ENCODE peak calls at places on chromosome 7, in five cellular contexts. One of them, this sample, is unnamed.

GRCh38 chr7:132206594-132206993 is 369.7 kb downstream of the PLXNA4 start:
- DNase-seq in sciatic nerve: no peak
- DNase-seq in nucleus accumbens: no peak
- DNase-seq in COR-L47: no peak
- DNase-seq in BE2C: peak
- DNase-seq in this sample: no peak

GRCh38 chr7:4436936-4437335 is 245.2 kb upstream of the FOXK1 start:
- DNase-seq in COR-L47: no peak
- DNase-seq in sciatic nerve: no peak
- DNase-seq in BE2C: no peak
- DNase-seq in nucleus accumbens: no peak
- DNase-seq in this sample: no peak

GRCh38 chr7:134890246-134891240 is 95.8 kb upstream of the AGBL3 start:
- DNase-seq in sciatic nerve: peak
- DNase-seq in nucleus accumbens: peak
- DNase-seq in BE2C: peak
- DNase-seq in COR-L47: peak
- DNase-seq in this sample: peak

GRCh38 chr7:158809596-158809995 is 19.7 kb downstream of the ESYT2 start:
- DNase-seq in nucleus accumbens: no peak
- DNase-seq in BE2C: no peak
- DNase-seq in sciatic nerve: no peak
- DNase-seq in COR-L47: no peak
- DNase-seq in this sample: no peak

GRCh38 chr7:135164357-135165021 is 6.0 kb downstream of the CYREN start:
- DNase-seq in COR-L47: no peak
- DNase-seq in BE2C: no peak
- DNase-seq in sciatic nerve: no peak
- DNase-seq in nucleus accumbens: no peak
- DNase-seq in this sample: no peak

GRCh38 chr7:150420987-150421674 is 29.3 kb upstream of the GIMAP8 start:
- DNase-seq in COR-L47: peak
- DNase-seq in BE2C: peak
- DNase-seq in nucleus accumbens: peak
- DNase-seq in sciatic nerve: peak
- DNase-seq in this sample: peak

GRCh38 chr7:120996333-120996982 is 7.9 kb downstream of the CPED1 start:
- DNase-seq in COR-L47: peak
- DNase-seq in BE2C: no peak
- DNase-seq in nucleus accumbens: no peak
- DNase-seq in sciatic nerve: peak
- DNase-seq in this sample: peak

GRCh38 chr7:100066953-100067352 is 14.6 kb downstream of the ZNF3 start:
- DNase-seq in COR-L47: no peak
- DNase-seq in sciatic nerve: no peak
- DNase-seq in nucleus accumbens: no peak
- DNase-seq in BE2C: no peak
- DNase-seq in this sample: no peak

GRCh38 chr7:5553298-5553877 is 129.8 kb upstream of the TNRC18 start:
- DNase-seq in BE2C: no peak
- DNase-seq in nucleus accumbens: no peak
- DNase-seq in COR-L47: no peak
- DNase-seq in sciatic nerve: no peak
- DNase-seq in this sample: no peak

GRCh38 chr7:99997545-99998137 is 17.8 kb upstream of the ZKSCAN1 start:
- DNase-seq in nucleus accumbens: peak
- DNase-seq in sciatic nerve: peak
- DNase-seq in BE2C: peak
- DNase-seq in COR-L47: no peak
- DNase-seq in this sample: peak

GRCh38 chr7:88927-89921 is 103.1 kb upstream of the FAM20C start:
- DNase-seq in sciatic nerve: peak
- DNase-seq in COR-L47: no peak
- DNase-seq in nucleus accumbens: no peak
- DNase-seq in BE2C: no peak
- DNase-seq in this sample: no peak

GRCh38 chr7:151565541-151565940 is 45.8 kb upstream of the RHEB start:
- DNase-seq in nucleus accumbens: no peak
- DNase-seq in BE2C: no peak
- DNase-seq in COR-L47: no peak
- DNase-seq in sciatic nerve: no peak
- DNase-seq in this sample: no peak

GRCh38 chr7:100221767-100222444 is 2.2 kb downstream of the PVRIG start:
- DNase-seq in sciatic nerve: no peak
- DNase-seq in BE2C: no peak
- DNase-seq in COR-L47: no peak
- DNase-seq in nucleus accumbens: no peak
- DNase-seq in this sample: no peak

GRCh38 chr7:107563072-107563760 is 504 bp downstream of the COG5 start:
- DNase-seq in sciatic nerve: no peak
- DNase-seq in nucleus accumbens: no peak
- DNase-seq in COR-L47: peak
- DNase-seq in BE2C: no peak
- DNase-seq in this sample: no peak

GRCh38 chr7:131159961-131160361 is 167.7 kb upstream of the MKLN1 start:
- DNase-seq in nucleus accumbens: no peak
- DNase-seq in sciatic nerve: no peak
- DNase-seq in COR-L47: no peak
- DNase-seq in BE2C: no peak
- DNase-seq in this sample: no peak

GRCh38 chr7:24882989-24883631 is 96.9 kb downstream of the OSBPL3 start:
- DNase-seq in COR-L47: no peak
- DNase-seq in sciatic nerve: no peak
- DNase-seq in BE2C: peak
- DNase-seq in nucleus accumbens: no peak
- DNase-seq in this sample: no peak

GRCh38 chr7:47536705-47537611 is 45.0 kb downstream of the TNS3 start:
- DNase-seq in nucleus accumbens: no peak
- DNase-seq in BE2C: peak
- DNase-seq in sciatic nerve: peak
- DNase-seq in COR-L47: no peak
- DNase-seq in this sample: no peak

GRCh38 chr7:82821037-82821436 is 341.6 kb downstream of the PCLO start:
- DNase-seq in nucleus accumbens: no peak
- DNase-seq in COR-L47: no peak
- DNase-seq in BE2C: no peak
- DNase-seq in sciatic nerve: no peak
- DNase-seq in this sample: no peak

GRCh38 chr7:45084901-45085618 is 3.7 kb downstream of the NACAD start:
- DNase-seq in sciatic nerve: no peak
- DNase-seq in BE2C: no peak
- DNase-seq in COR-L47: no peak
- DNase-seq in nucleus accumbens: no peak
- DNase-seq in this sample: no peak

GRCh38 chr7:74082770-74083116 is 861 bp upstream of the LIMK1 start:
- DNase-seq in COR-L47: no peak
- DNase-seq in nucleus accumbens: no peak
- DNase-seq in sciatic nerve: no peak
- DNase-seq in BE2C: no peak
- DNase-seq in this sample: no peak

GRCh38 chr7:83643012-83643411 is 5.9 kb downstream of the SEMA3E start:
- DNase-seq in COR-L47: no peak
- DNase-seq in sciatic nerve: no peak
- DNase-seq in nucleus accumbens: no peak
- DNase-seq in BE2C: no peak
- DNase-seq in this sample: no peak

GRCh38 chr7:57426629-57427003 is 23.4 kb upstream of the ZNF716 start:
- DNase-seq in sciatic nerve: no peak
- DNase-seq in nucleus accumbens: no peak
- DNase-seq in COR-L47: no peak
- DNase-seq in BE2C: no peak
- DNase-seq in this sample: no peak

GRCh38 chr7:48781783-48782182 is 142.6 kb upstream of the CDC14C start:
- DNase-seq in sciatic nerve: no peak
- DNase-seq in BE2C: no peak
- DNase-seq in COR-L47: no peak
- DNase-seq in nucleus accumbens: no peak
- DNase-seq in this sample: no peak

GRCh38 chr7:15140431-15140830 is 237.9 kb upstream of the DGKB start:
- DNase-seq in COR-L47: no peak
- DNase-seq in BE2C: no peak
- DNase-seq in nucleus accumbens: no peak
- DNase-seq in sciatic nerve: no peak
- DNase-seq in this sample: no peak

GRCh38 chr7:95470452-95470851 is 15.3 kb upstream of the ASB4 start:
- DNase-seq in nucleus accumbens: no peak
- DNase-seq in COR-L47: peak
- DNase-seq in sciatic nerve: no peak
- DNase-seq in BE2C: no peak
- DNase-seq in this sample: no peak

GRCh38 chr7:80439894-80440811 is 71.7 kb downstream of the GNAT3 start:
- DNase-seq in COR-L47: no peak
- DNase-seq in sciatic nerve: no peak
- DNase-seq in nucleus accumbens: no peak
- DNase-seq in BE2C: peak
- DNase-seq in this sample: no peak

GRCh38 chr7:135335628-135336139 is 102.0 kb downstream of the STRA8 start:
- DNase-seq in sciatic nerve: no peak
- DNase-seq in BE2C: peak
- DNase-seq in COR-L47: peak
- DNase-seq in nucleus accumbens: no peak
- DNase-seq in this sample: no peak

GRCh38 chr7:141232286-141233051 is 158.6 kb downstream of the TMEM178B start:
- DNase-seq in sciatic nerve: no peak
- DNase-seq in COR-L47: no peak
- DNase-seq in nucleus accumbens: no peak
- DNase-seq in BE2C: no peak
- DNase-seq in this sample: no peak

GRCh38 chr7:140512317-140513000 is 33.2 kb upstream of the MKRN1 start:
- DNase-seq in nucleus accumbens: no peak
- DNase-seq in COR-L47: peak
- DNase-seq in BE2C: peak
- DNase-seq in sciatic nerve: no peak
- DNase-seq in this sample: no peak

GRCh38 chr7:143046334-143046935 is 5.7 kb upstream of the OR6V1 start:
- DNase-seq in nucleus accumbens: no peak
- DNase-seq in COR-L47: no peak
- DNase-seq in BE2C: no peak
- DNase-seq in sciatic nerve: no peak
- DNase-seq in this sample: no peak

GRCh38 chr7:78175330-78175729 is 376.8 kb downstream of the PHTF2 start:
- DNase-seq in BE2C: no peak
- DNase-seq in nucleus accumbens: no peak
- DNase-seq in COR-L47: no peak
- DNase-seq in sciatic nerve: no peak
- DNase-seq in this sample: no peak

GRCh38 chr7:30469303-30469702 is 9.3 kb downstream of the NOD1 start:
- DNase-seq in nucleus accumbens: no peak
- DNase-seq in COR-L47: no peak
- DNase-seq in sciatic nerve: peak
- DNase-seq in BE2C: no peak
- DNase-seq in this sample: peak

GRCh38 chr7:95549818-95550529 is 46.3 kb downstream of the PDK4 start:
- DNase-seq in nucleus accumbens: peak
- DNase-seq in BE2C: no peak
- DNase-seq in COR-L47: peak
- DNase-seq in sciatic nerve: peak
- DNase-seq in this sample: peak

GRCh38 chr7:139855498-139856270 is 26.6 kb downstream of the TBXAS1 start:
- DNase-seq in BE2C: no peak
- DNase-seq in COR-L47: no peak
- DNase-seq in nucleus accumbens: no peak
- DNase-seq in sciatic nerve: no peak
- DNase-seq in this sample: no peak

GRCh38 chr7:148850564-148850963 is 33.5 kb downstream of the EZH2 start:
- DNase-seq in COR-L47: no peak
- DNase-seq in BE2C: no peak
- DNase-seq in nucleus accumbens: no peak
- DNase-seq in sciatic nerve: no peak
- DNase-seq in this sample: no peak

GRCh38 chr7:112594397-112594796 is 113.6 kb downstream of the LSMEM1 start:
- DNase-seq in nucleus accumbens: no peak
- DNase-seq in sciatic nerve: no peak
- DNase-seq in BE2C: no peak
- DNase-seq in COR-L47: no peak
- DNase-seq in this sample: no peak

GRCh38 chr7:31893365-31893764 is 176.8 kb downstream of the PDE1C start:
- DNase-seq in COR-L47: no peak
- DNase-seq in sciatic nerve: no peak
- DNase-seq in nucleus accumbens: no peak
- DNase-seq in BE2C: no peak
- DNase-seq in this sample: no peak